ENCODE peak calls at places on chromosomes 6 and 20, in four cellular contexts. One of them, this sample, is unnamed. For H3K4me1, the result is how much of the 10 kb centered on the place peaks cover.

GRCh38 chr6:52285174-52286068 is 879 bp upstream of the MCM3 start:
- DNase-seq in OCI-LY7: peak
- DNase-seq in endodermal cell: no peak
- DNase-seq in HepG2: peak
- DNase-seq in this sample: no peak

GRCh38 chr6:80196914-80197313 is 90.4 kb downstream of the BCKDHB start:
- DNase-seq in OCI-LY7: no peak
- DNase-seq in endodermal cell: no peak
- DNase-seq in HepG2: no peak
- DNase-seq in this sample: no peak

GRCh38 chr6:154474636-154475428 is 35.7 kb downstream of the CNKSR3 start:
- DNase-seq in OCI-LY7: no peak
- DNase-seq in endodermal cell: peak
- DNase-seq in HepG2: no peak
- DNase-seq in this sample: peak

GRCh38 chr6:42935322-42935721 is 6.0 kb downstream of the CNPY3 start:
- DNase-seq in OCI-LY7: no peak
- DNase-seq in endodermal cell: no peak
- DNase-seq in HepG2: no peak
- DNase-seq in this sample: no peak

GRCh38 chr20:39070484-39071231 is 108.5 kb downstream of the DHX35 start:
- DNase-seq in OCI-LY7: no peak
- DNase-seq in endodermal cell: no peak
- DNase-seq in HepG2: peak
- DNase-seq in this sample: peak

GRCh38 chr20:58839474-58839874 is 11.2 kb downstream of the GNAS-AS1 start:
- DNase-seq in OCI-LY7: peak
- DNase-seq in endodermal cell: peak
- DNase-seq in HepG2: peak
- DNase-seq in this sample: peak

GRCh38 chr20:35042268-35042667 is 50.3 kb downstream of the TRPC4AP start:
- DNase-seq in OCI-LY7: no peak
- DNase-seq in endodermal cell: no peak
- DNase-seq in HepG2: no peak
- DNase-seq in this sample: no peak

GRCh38 chr6:137025786-137026730 is 18.7 kb downstream of the IL20RA start:
- DNase-seq in OCI-LY7: no peak
- DNase-seq in endodermal cell: no peak
- DNase-seq in HepG2: no peak
- DNase-seq in this sample: no peak

GRCh38 chr6:131159578-131159977 is 24.3 kb downstream of the AKAP7 start:
- DNase-seq in OCI-LY7: no peak
- DNase-seq in endodermal cell: no peak
- DNase-seq in HepG2: no peak
- DNase-seq in this sample: no peak

GRCh38 chr6:136058852-136059251 is 191.3 kb downstream of the MTFR2 start:
- DNase-seq in OCI-LY7: no peak
- DNase-seq in endodermal cell: no peak
- DNase-seq in HepG2: no peak
- DNase-seq in this sample: no peak

GRCh38 chr6:128367437-128367836 is 153.0 kb downstream of the PTPRK start:
- DNase-seq in OCI-LY7: no peak
- DNase-seq in endodermal cell: no peak
- DNase-seq in HepG2: no peak
- DNase-seq in this sample: no peak

GRCh38 chr6:35370124-35370741 is 27.9 kb downstream of the PPARD start:
- DNase-seq in OCI-LY7: peak
- DNase-seq in endodermal cell: no peak
- DNase-seq in HepG2: peak
- DNase-seq in this sample: peak

GRCh38 chr6:85797993-85798392 is 155.3 kb upstream of the SYNCRIP start:
- DNase-seq in OCI-LY7: no peak
- DNase-seq in endodermal cell: no peak
- DNase-seq in HepG2: no peak
- DNase-seq in this sample: peak

GRCh38 chr6:79574636-79575035 is 37.4 kb upstream of the LCA5 start:
- DNase-seq in OCI-LY7: no peak
- DNase-seq in endodermal cell: peak
- DNase-seq in HepG2: peak
- DNase-seq in this sample: no peak

GRCh38 chr6:84953401-84953800 is 189.0 kb upstream of the TBX18 start:
- DNase-seq in OCI-LY7: no peak
- DNase-seq in endodermal cell: no peak
- DNase-seq in HepG2: no peak
- DNase-seq in this sample: no peak

GRCh38 chr6:73790572-73790971 is 94.6 kb downstream of the CD109 start:
- DNase-seq in OCI-LY7: no peak
- DNase-seq in endodermal cell: no peak
- DNase-seq in HepG2: no peak
- DNase-seq in this sample: no peak

GRCh38 chr20:41118632-41119031 is 18.7 kb upstream of the PLCG1 start:
- DNase-seq in OCI-LY7: no peak
- DNase-seq in endodermal cell: no peak
- DNase-seq in HepG2: no peak
- DNase-seq in this sample: no peak

GRCh38 chr20:34222208-34222607 is 19.0 kb upstream of the ASIP start:
- DNase-seq in OCI-LY7: no peak
- DNase-seq in endodermal cell: no peak
- DNase-seq in HepG2: no peak
- DNase-seq in this sample: no peak

GRCh38 chr6:108797951-108798671 is 50.1 kb upstream of the ARMC2 start:
- DNase-seq in OCI-LY7: no peak
- DNase-seq in endodermal cell: no peak
- DNase-seq in HepG2: no peak
- DNase-seq in this sample: no peak

GRCh38 chr6:126107475-126108121 is 121.3 kb downstream of the TRMT11 start:
- DNase-seq in OCI-LY7: no peak
- DNase-seq in endodermal cell: peak
- DNase-seq in HepG2: no peak
- DNase-seq in this sample: no peak

GRCh38 chr20:58905236-58905635 is 52.7 kb downstream of the GNAS start:
- DNase-seq in OCI-LY7: no peak
- DNase-seq in endodermal cell: no peak
- DNase-seq in HepG2: no peak
- DNase-seq in this sample: no peak

GRCh38 chr6:111122458-111123286 is 35.4 kb downstream of the SLC16A10 start:
- DNase-seq in OCI-LY7: no peak
- DNase-seq in endodermal cell: no peak
- DNase-seq in HepG2: no peak
- DNase-seq in this sample: no peak

GRCh38 chr20:8509809-8510208 is 377.7 kb downstream of the PLCB1 start:
- DNase-seq in OCI-LY7: no peak
- DNase-seq in endodermal cell: no peak
- DNase-seq in HepG2: no peak
- DNase-seq in this sample: no peak

GRCh38 chr6:107819976-107820551 is 4.0 kb downstream of the SCML4 start:
- DNase-seq in OCI-LY7: no peak
- DNase-seq in endodermal cell: peak
- DNase-seq in HepG2: no peak
- DNase-seq in this sample: no peak

GRCh38 chr6:18733921-18734550 is 346.9 kb downstream of the RNF144B start:
- DNase-seq in OCI-LY7: no peak
- DNase-seq in endodermal cell: no peak
- DNase-seq in HepG2: no peak
- DNase-seq in this sample: no peak
- TF ChIP-seq CTCF in OCI-LY7: no peak
- TF ChIP-seq CTCF in endodermal cell: no peak
- TF ChIP-seq CTCF in HepG2: no peak
- TF ChIP-seq CTCF in this sample: no peak

GRCh38 chr6:6715465-6715864 is 126.9 kb downstream of the LY86 start:
- DNase-seq in OCI-LY7: no peak
- DNase-seq in endodermal cell: peak
- DNase-seq in HepG2: no peak
- DNase-seq in this sample: no peak
- H3K27ac ChIP-seq in OCI-LY7: no peak
- H3K27ac ChIP-seq in endodermal cell: no peak
- H3K27ac ChIP-seq in HepG2: no peak
- H3K27ac ChIP-seq in this sample: no peak

DNA sequence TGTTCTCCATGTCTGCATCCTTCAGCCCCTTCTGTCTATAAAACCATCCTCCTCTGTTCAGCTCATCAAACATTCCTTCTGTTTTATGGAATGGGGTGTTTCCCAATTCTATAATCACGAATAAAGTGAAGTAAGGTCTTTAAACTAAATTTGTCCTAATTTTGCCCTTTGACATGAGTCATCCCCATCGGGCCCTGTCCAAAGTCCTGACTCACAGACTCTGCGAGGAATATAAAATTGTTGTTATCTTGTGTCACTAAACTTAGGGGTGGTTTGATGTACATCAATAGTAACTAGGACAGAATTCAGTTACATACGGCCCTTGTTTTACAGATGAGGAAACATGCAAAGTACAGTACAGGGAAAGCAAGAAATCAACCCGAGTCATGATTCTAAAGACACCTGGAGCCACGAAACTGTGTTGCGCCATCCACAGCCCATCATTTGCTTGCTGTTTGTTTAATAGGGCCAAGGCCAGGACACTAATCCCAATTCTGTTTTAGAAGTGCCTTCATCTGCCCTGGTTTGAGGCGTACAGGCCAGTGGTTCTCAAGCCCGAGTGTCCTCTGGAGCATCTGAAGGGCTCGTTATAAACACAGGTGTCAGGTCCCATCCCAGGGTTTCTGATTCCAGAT is 2.8 kb downstream of the ACSS1 start:
- DNase-seq in OCI-LY7: no peak
- DNase-seq in endodermal cell: no peak
- DNase-seq in HepG2: peak
- DNase-seq in this sample: no peak
- H3K4me1 ChIP-seq in OCI-LY7: under half
- H3K4me1 ChIP-seq in endodermal cell: under half
- H3K4me1 ChIP-seq in HepG2: half or more
- H3K4me1 ChIP-seq in this sample: half or more

DNA sequence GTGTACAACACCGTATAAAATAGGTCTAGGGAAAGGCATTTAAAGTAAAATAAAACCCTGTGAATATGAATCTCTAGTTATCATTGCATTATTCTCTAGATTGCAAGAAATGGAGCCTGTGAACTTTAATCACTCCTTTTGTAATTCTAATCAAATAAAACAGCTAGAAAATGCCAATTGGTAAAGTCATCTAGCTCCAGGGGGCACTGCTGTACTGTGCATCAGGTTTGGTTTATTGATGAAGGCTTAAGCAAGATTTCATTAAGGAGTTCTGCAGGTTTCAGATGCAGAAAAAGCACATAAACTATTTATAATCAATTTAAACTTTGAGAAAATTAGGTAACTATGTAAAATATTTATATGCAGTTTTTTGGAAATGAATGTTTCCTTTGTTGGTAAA is 645.0 kb downstream of the PHF3 start:
- DNase-seq in OCI-LY7: no peak
- DNase-seq in endodermal cell: peak
- DNase-seq in HepG2: peak
- DNase-seq in this sample: no peak
- TF ChIP-seq CTCF in OCI-LY7: peak
- TF ChIP-seq CTCF in endodermal cell: peak
- TF ChIP-seq CTCF in HepG2: peak
- TF ChIP-seq CTCF in this sample: peak

GRCh38 chr6:16639689-16640480 is 121.4 kb downstream of the ATXN1 start:
- DNase-seq in OCI-LY7: no peak
- DNase-seq in endodermal cell: no peak
- DNase-seq in HepG2: no peak
- DNase-seq in this sample: peak
- H3K27ac ChIP-seq in OCI-LY7: no peak
- H3K27ac ChIP-seq in endodermal cell: no peak
- H3K27ac ChIP-seq in HepG2: no peak
- H3K27ac ChIP-seq in this sample: no peak

GRCh38 chr20:4070323-4071176 is 55.2 kb upstream of the RNF24 start:
- DNase-seq in OCI-LY7: no peak
- DNase-seq in endodermal cell: peak
- DNase-seq in HepG2: no peak
- DNase-seq in this sample: no peak
- H3K4me1 ChIP-seq in OCI-LY7: under half
- H3K4me1 ChIP-seq in endodermal cell: under half
- H3K4me1 ChIP-seq in HepG2: under half
- H3K4me1 ChIP-seq in this sample: under half

GRCh38 chr20:49395659-49396058 is 86.8 kb downstream of the KCNB1 start:
- DNase-seq in OCI-LY7: no peak
- DNase-seq in endodermal cell: no peak
- DNase-seq in HepG2: no peak
- DNase-seq in this sample: no peak

GRCh38 chr20:49397525-49397924 is 84.9 kb downstream of the KCNB1 start:
- DNase-seq in OCI-LY7: no peak
- DNase-seq in endodermal cell: no peak
- DNase-seq in HepG2: no peak
- DNase-seq in this sample: no peak

GRCh38 chr20:49394757-49395156 is 87.7 kb downstream of the KCNB1 start:
- DNase-seq in OCI-LY7: no peak
- DNase-seq in endodermal cell: no peak
- DNase-seq in HepG2: no peak
- DNase-seq in this sample: no peak

GRCh38 chr20:49395183-49395582 is 87.3 kb downstream of the KCNB1 start:
- DNase-seq in OCI-LY7: no peak
- DNase-seq in endodermal cell: no peak
- DNase-seq in HepG2: no peak
- DNase-seq in this sample: no peak

GRCh38 chr20:49396230-49396629 is 86.2 kb downstream of the KCNB1 start:
- DNase-seq in OCI-LY7: no peak
- DNase-seq in endodermal cell: no peak
- DNase-seq in HepG2: no peak
- DNase-seq in this sample: no peak
- TF ChIP-seq CTCF in OCI-LY7: no peak
- TF ChIP-seq CTCF in endodermal cell: peak
- TF ChIP-seq CTCF in HepG2: no peak
- TF ChIP-seq CTCF in this sample: no peak

DNA sequence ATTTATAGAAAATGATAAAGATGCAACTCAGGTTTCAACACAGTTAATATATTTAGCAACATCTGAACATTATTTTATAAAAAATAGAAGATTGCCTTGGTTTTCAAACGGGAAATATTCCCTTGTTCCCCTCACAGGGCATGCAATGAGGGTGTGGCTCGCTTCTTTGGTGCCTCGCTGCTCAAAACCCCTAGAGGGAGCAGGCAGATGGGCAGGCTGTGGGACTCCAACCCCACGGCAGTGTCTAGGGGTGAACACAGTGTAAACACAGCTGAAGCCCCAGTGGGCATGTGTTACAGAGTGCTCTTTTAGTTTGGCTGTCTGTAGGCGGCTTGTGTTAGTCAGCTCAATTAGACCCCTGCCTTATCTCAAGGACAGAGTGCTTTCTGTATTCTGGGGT is 560.8 kb upstream of the IMPG1 start:
- DNase-seq in OCI-LY7: no peak
- DNase-seq in endodermal cell: peak
- DNase-seq in HepG2: no peak
- DNase-seq in this sample: no peak
- H3K27ac ChIP-seq in OCI-LY7: no peak
- H3K27ac ChIP-seq in endodermal cell: no peak
- H3K27ac ChIP-seq in HepG2: no peak
- H3K27ac ChIP-seq in this sample: no peak

GRCh38 chr6:160956300-160957035 is 35.1 kb upstream of the MAP3K4 start:
- DNase-seq in OCI-LY7: no peak
- DNase-seq in endodermal cell: no peak
- DNase-seq in HepG2: no peak
- DNase-seq in this sample: no peak
- H3K4me1 ChIP-seq in OCI-LY7: under half
- H3K4me1 ChIP-seq in endodermal cell: under half
- H3K4me1 ChIP-seq in HepG2: under half
- H3K4me1 ChIP-seq in this sample: under half

This sample was measured in adrenal gland.